ENCODE peak calls at places on chromosome 20, in seven cellular contexts. O is HCT116, T is K562, V is HepG2, A is T47D, Z is SK-N-SH, U is H1. X is an unnamed sample.
A peak's percentile ranks its signal among the peaks of the same experiment; 100 is the strongest.

GRCh38 chr20:45044084-45044573 is 56.8 kb downstream of the KCNS1 start:
- DNase-seq in Z (peak; percentile 36), O (peak; percentile 57), V (peak; percentile 82), U (no peak), T (peak; percentile 57), A (peak; percentile 49), X (no peak)

GRCh38 chr20:37202267-37202943 is 23.1 kb upstream of the MROH8 start:
- DNase-seq in O (peak; percentile 35), T (peak; percentile 53), V (peak; percentile 81), U (no peak), Z (peak; percentile 66), A (peak; percentile 35), X (no peak)

GRCh38 chr20:49432562-49432961 is 49.9 kb downstream of the KCNB1 start:
- DNase-seq in U (no peak), O (no peak), V (no peak), Z (no peak), A (no peak), T (no peak), X (no peak)

GRCh38 chr20:10550204-10551118 is 115.4 kb downstream of the SLX4IP start:
- DNase-seq in U (no peak), A (no peak), Z (no peak), T (no peak), V (no peak), O (no peak), X (no peak)

GRCh38 chr20:41428285-41428684 is 61.7 kb upstream of the EMILIN3 start:
- DNase-seq in O (peak; percentile 19), A (no peak), U (no peak), T (peak; percentile 41), V (peak; percentile 87), Z (no peak), X (no peak)

GRCh38 chr20:44624152-44624551 is 27.3 kb downstream of the ADA start:
- DNase-seq in T (no peak), A (no peak), Z (no peak), V (no peak), O (no peak), U (no peak), X (no peak)

GRCh38 chr20:4476903-4477302 is 244.8 kb upstream of the PRND start:
- DNase-seq in V (no peak), U (no peak), Z (no peak), O (no peak), T (no peak), A (no peak), X (no peak)

GRCh38 chr20:13868331-13868730 is 83.5 kb downstream of the NDUFAF5 start:
- DNase-seq in V (no peak), O (no peak), U (no peak), A (no peak), T (no peak), Z (no peak), X (no peak)

GRCh38 chr20:53692465-53693067 is 98.9 kb upstream of the ZNF217 start:
- DNase-seq in U (no peak), O (no peak), T (no peak), Z (no peak), V (no peak), A (no peak), X (no peak)

GRCh38 chr20:8209061-8209460 is 77.0 kb downstream of the PLCB1 start:
- DNase-seq in T (no peak), Z (no peak), O (no peak), A (no peak), U (no peak), V (no peak), X (peak; percentile 32)

GRCh38 chr20:46627251-46627650 is 24.0 kb downstream of the SLC13A3 start:
- DNase-seq in Z (no peak), A (no peak), U (no peak), T (no peak), V (no peak), O (no peak), X (no peak)
- TF ChIP-seq JUND in Z (no peak), A (no peak), U (no peak), T (no peak), V (no peak), O (no peak), X (no peak)

DNA sequence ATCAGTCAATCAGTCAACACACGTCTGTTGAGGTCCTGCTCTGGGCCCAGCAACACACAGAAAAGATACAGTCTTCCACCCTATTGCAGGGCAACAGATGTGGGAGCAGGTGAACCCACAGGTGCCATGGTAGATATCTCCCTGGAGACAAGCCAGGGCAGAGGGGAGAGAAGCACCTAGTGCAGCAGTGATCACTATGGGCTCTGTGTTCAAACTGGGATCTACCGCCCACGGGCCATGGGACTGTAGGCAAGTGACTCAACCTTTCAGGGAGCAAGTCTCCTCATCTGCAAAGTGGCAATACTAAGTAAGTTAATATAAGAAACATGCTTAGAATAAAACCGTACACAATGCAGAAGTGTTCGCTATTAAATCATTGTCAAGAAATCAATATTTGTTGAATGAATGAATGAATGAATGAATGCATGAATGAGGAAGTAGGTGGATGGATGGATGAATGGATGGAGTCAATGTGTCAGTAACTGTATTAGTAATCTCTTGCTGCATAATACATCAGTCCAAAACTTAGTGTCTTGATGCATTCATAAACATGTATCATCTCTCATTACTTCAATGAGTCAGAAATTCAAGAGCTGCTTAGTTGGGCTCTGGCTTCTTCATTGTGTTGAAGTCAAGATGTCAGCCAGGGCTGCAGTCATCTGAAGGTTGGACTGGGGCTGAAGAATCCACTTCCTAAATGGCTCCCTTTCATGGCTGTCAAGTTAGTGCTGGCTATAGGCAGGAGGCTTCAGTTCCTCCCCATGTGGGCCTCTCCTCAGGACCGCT is 31.9 kb upstream of the NFATC2 start:
- DNase-seq in Z (no peak), V (no peak), U (no peak), O (no peak), T (no peak), A (no peak), X (no peak)
- TF ChIP-seq JUND in Z (no peak), V (no peak), U (no peak), O (no peak), T (no peak), A (no peak), X (no peak)

GRCh38 chr20:57957397-57958049 is 247.7 kb upstream of the PMEPA1 start:
- DNase-seq in V (no peak), U (no peak), O (no peak), T (no peak), Z (no peak), A (no peak), X (no peak)
- TF ChIP-seq JUND in V (no peak), U (no peak), O (no peak), T (no peak), Z (no peak), A (no peak), X (no peak)

GRCh38 chr20:60371456-60371855 is 413.2 kb downstream of the CDH26 start:
- DNase-seq in O (no peak), A (no peak), T (no peak), Z (no peak), V (no peak), U (no peak), X (no peak)

GRCh38 chr20:60372822-60373221 is 414.6 kb downstream of the CDH26 start:
- DNase-seq in U (no peak), T (no peak), V (no peak), Z (no peak), A (no peak), O (no peak), X (no peak)

GRCh38 chr20:60372282-60372681 is 414.1 kb downstream of the CDH26 start:
- DNase-seq in U (no peak), Z (no peak), O (no peak), V (no peak), T (no peak), A (no peak), X (no peak)
- TF ChIP-seq JUND in U (no peak), Z (no peak), O (no peak), V (no peak), T (no peak), A (no peak), X (no peak)

GRCh38 chr20:43046946-43047345 is 142.8 kb downstream of the PTPRT start:
- DNase-seq in O (no peak), T (no peak), A (no peak), Z (no peak), V (no peak), U (no peak), X (no peak)
- TF ChIP-seq JUND in O (no peak), T (no peak), A (no peak), Z (no peak), V (no peak), U (no peak), X (no peak)

GRCh38 chr20:2124632-2125131 is 23.1 kb downstream of the STK35 start:
- DNase-seq in A (no peak), V (no peak), U (no peak), T (no peak), Z (no peak), O (no peak), X (no peak)
- TF ChIP-seq JUND in A (no peak), V (no peak), U (no peak), T (no peak), Z (no peak), O (no peak), X (no peak)

X was measured in GM12878.